ENCODE peak calls at places on chromosomes 16 and 17, in six cellular contexts. P, A, O, Q, K and C are unnamed samples.

GRCh38 chr17:67712375-67712774 is 5.4 kb upstream of the NOL11 start:
- DNase-seq in P (no peak), A (no peak), O (peak), K (no peak), Q (no peak), C (no peak)

GRCh38 chr17:2346475-2346874 is 9.2 kb downstream of the SGSM2 start:
- DNase-seq in K (no peak), P (no peak), O (no peak), A (no peak), Q (no peak), C (no peak)

GRCh38 chr17:63263053-63263452 is 183.1 kb downstream of the CYB561 start:
- DNase-seq in O (no peak), K (no peak), Q (no peak), A (no peak), P (no peak), C (no peak)

GRCh38 chr16:29111421-29111820 is 126.6 kb downstream of the LAT start:
- DNase-seq in Q (no peak), K (no peak), A (no peak), O (no peak), P (no peak), C (no peak)

GRCh38 chr17:6381052-6381451 is 53.9 kb downstream of the AIPL1 start:
- DNase-seq in P (no peak), Q (peak), A (no peak), O (no peak), K (no peak), C (peak)

GRCh38 chr16:3187798-3188674 is at the start of gene OR1F1:
- DNase-seq in Q (peak), A (peak), P (no peak), K (peak), O (peak), C (peak)

GRCh38 chr16:55082594-55082982 is 151.9 kb downstream of the IRX5 start:
- DNase-seq in Q (no peak), O (no peak), K (no peak), A (no peak), P (no peak), C (no peak)

GRCh38 chr17:77892469-77893143 is 65.9 kb upstream of the TNRC6C start:
- DNase-seq in Q (no peak), A (peak), O (peak), P (no peak), K (peak), C (no peak)

GRCh38 chr17:37802712-37803416 is 58.0 kb upstream of the HNF1B start:
- DNase-seq in Q (peak), A (no peak), O (no peak), P (no peak), K (no peak), C (peak)

GRCh38 chr16:85982563-85982939 is 83.6 kb downstream of the IRF8 start:
- DNase-seq in K (no peak), O (no peak), Q (no peak), P (no peak), A (no peak), C (peak)

GRCh38 chr17:64103751-64104364 is 26.1 kb downstream of the ERN1 start:
- DNase-seq in A (peak), Q (peak), K (no peak), O (no peak), P (no peak), C (peak)

GRCh38 chr16:27291722-27292240 is 22.0 kb upstream of the IL4R start:
- DNase-seq in P (no peak), A (no peak), Q (no peak), O (no peak), K (no peak), C (no peak)

GRCh38 chr16:89285381-89285780 is 67.9 kb downstream of the ZNF778 start:
- DNase-seq in Q (no peak), K (no peak), A (no peak), P (no peak), O (no peak), C (no peak)

GRCh38 chr17:65556014-65556909 is 5.2 kb downstream of the AXIN2 start:
- DNase-seq in K (peak), Q (peak), O (peak), P (peak), A (peak), C (peak)

GRCh38 chr17:49397586-49397985 is 17.1 kb downstream of the PHB1 start:
- DNase-seq in A (no peak), K (no peak), Q (no peak), O (no peak), P (no peak), C (no peak)

GRCh38 chr17:15966183-15966878 is 21.4 kb downstream of the ADORA2B start:
- DNase-seq in O (peak), K (peak), Q (no peak), P (no peak), A (no peak), C (peak)

GRCh38 chr17:31413871-31414589 is 22.6 kb downstream of the RAB11FIP4 start:
- DNase-seq in A (no peak), P (no peak), Q (peak), K (peak), O (no peak), C (peak)

GRCh38 chr16:74725641-74726040 is 25.0 kb upstream of the MLKL start:
- DNase-seq in K (no peak), P (no peak), Q (no peak), A (no peak), O (no peak), C (no peak)

GRCh38 chr16:1309888-1310831 is 724 bp downstream of the UBE2I start:
- DNase-seq in Q (peak), P (no peak), A (no peak), K (no peak), O (no peak), C (peak)

GRCh38 chr17:2564876-2565275 is 28.6 kb upstream of the PAFAH1B1 start:
- DNase-seq in Q (peak), A (peak), K (no peak), O (no peak), P (no peak), C (no peak)

GRCh38 chr17:79990051-79990592 is 45.5 kb downstream of the TBC1D16 start:
- DNase-seq in O (no peak), K (no peak), Q (no peak), P (no peak), A (no peak), C (peak)

GRCh38 chr16:68834550-68834949 is 8.8 kb upstream of the TANGO6 start:
- DNase-seq in A (no peak), O (no peak), P (no peak), Q (no peak), K (no peak), C (no peak)

GRCh38 chr17:2943971-2944370 is 119.4 kb downstream of the OR1D5 start:
- DNase-seq in O (no peak), Q (no peak), A (no peak), P (no peak), K (no peak), C (no peak)

GRCh38 chr17:42559076-42559475 is 2.9 kb upstream of the COASY start:
- DNase-seq in K (no peak), O (peak), A (no peak), P (no peak), Q (no peak), C (no peak)

GRCh38 chr17:21282231-21282630 is 2.3 kb upstream of the MAP2K3 start:
- DNase-seq in Q (peak), A (peak), O (no peak), K (no peak), P (no peak), C (peak)

GRCh38 chr16:25523183-25523582 is 168.6 kb upstream of the HS3ST4 start:
- DNase-seq in O (no peak), Q (no peak), P (no peak), K (no peak), A (no peak), C (no peak)

GRCh38 chr17:50660042-50660886 is 25.6 kb downstream of the ABCC3 start:
- DNase-seq in O (no peak), Q (peak), P (no peak), A (no peak), K (no peak), C (peak)

GRCh38 chr17:59666235-59666634 is 41.0 kb downstream of the PTRH2 start:
- DNase-seq in Q (peak), O (no peak), A (no peak), K (no peak), P (no peak), C (peak)

GRCh38 chr16:67164599-67165061 is at the start of gene HSF4:
- DNase-seq in O (no peak), Q (no peak), K (peak), P (no peak), A (no peak), C (peak)

GRCh38 chr17:18919963-18920362 is 32.0 kb upstream of the SLC5A10 start:
- DNase-seq in Q (no peak), O (no peak), A (no peak), K (no peak), P (no peak), C (no peak)

GRCh38 chr17:67054011-67054591 is 9.7 kb downstream of the CACNG1 start:
- DNase-seq in A (no peak), O (peak), Q (no peak), K (no peak), P (peak), C (no peak)

GRCh38 chr16:17412221-17412620 is 58.5 kb downstream of the XYLT1 start:
- DNase-seq in A (no peak), K (peak), O (no peak), Q (peak), P (no peak), C (no peak)

DNA sequence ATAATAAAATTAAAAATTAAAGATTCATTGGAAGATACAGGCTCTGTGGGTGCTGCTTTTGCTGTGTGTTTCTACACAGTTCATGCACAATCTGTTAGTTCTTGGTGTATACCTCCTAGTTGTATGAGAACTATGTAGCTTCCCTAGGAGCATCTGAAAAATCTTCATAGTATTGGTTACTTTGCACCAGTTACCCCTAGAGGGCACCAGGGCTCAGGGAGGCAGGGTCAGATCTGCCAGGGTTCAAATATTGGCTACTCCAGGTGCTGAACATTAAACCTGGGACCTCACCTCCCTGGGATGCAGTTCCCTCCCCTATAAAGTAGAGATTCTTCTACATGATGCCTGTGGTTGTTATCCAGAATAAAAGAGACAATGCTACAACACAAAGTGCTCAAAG is 583.0 kb upstream of the CDH11 start:
- DNase-seq in O (peak), P (no peak), A (no peak), K (peak), Q (no peak), C (no peak)
- TF ChIP-seq CTCF in O (peak), P (no peak), A (peak), K (peak), Q (peak), C (peak)

GRCh38 chr17:35449371-35449931 is 885 bp upstream of the SLFN13 start:
- DNase-seq in O (no peak), K (peak), P (no peak), Q (no peak), A (no peak), C (peak)
- H3K4me3 ChIP-seq in O (no peak), K (peak), P (peak), Q (no peak), A (no peak), C (peak)

GRCh38 chr16:19948186-19949104 is 63.8 kb upstream of the GPRC5B start:
- DNase-seq in A (no peak), O (no peak), P (no peak), Q (no peak), K (no peak), C (no peak)
- TF ChIP-seq CTCF in A (no peak), O (peak), P (no peak), Q (no peak), K (no peak), C (no peak)

DNA sequence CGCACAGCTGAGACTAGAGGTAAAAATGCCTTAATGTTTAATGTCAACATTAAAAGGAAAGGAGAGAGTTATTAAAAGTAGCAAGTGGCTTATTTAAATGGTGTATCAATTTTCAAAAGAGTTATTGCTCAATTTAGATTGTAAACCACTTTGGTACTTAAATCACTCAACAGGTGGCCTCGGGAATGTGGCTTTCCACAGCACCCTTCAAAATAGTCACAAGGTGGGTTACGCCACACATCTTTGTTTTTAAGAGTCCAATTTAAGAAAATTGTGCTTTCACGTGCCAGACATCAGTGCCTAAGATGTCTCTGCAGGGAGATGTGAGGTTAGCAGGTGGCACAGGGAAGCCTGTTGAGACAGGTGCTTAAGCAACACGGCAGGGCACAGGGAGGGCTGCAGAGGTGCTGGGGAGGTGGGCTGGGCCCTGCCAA is 27.5 kb upstream of the ADCY7 start:
- DNase-seq in Q (peak), P (no peak), O (no peak), K (no peak), A (no peak), C (no peak)
- H3K4me3 ChIP-seq in Q (no peak), P (no peak), O (no peak), K (no peak), A (no peak), C (no peak)